ENCODE peak calls at places on chromosomes 11 and 22, in four cellular contexts. M, V, J and A are unnamed samples.

GRCh38 chr11:69520186-69520585 is 38.7 kb downstream of the LINC01488 start:
- DNase-seq in M (no peak), V (no peak), J (no peak), A (no peak)

GRCh38 chr22:48361099-48361639 is 1466.5 kb downstream of the BRD1 start:
- DNase-seq in M (no peak), V (no peak), J (no peak), A (no peak)

GRCh38 chr11:12535321-12535720 is 138.9 kb upstream of the TEAD1 start:
- DNase-seq in M (no peak), V (no peak), J (no peak), A (no peak)

GRCh38 chr22:43479962-43480361 is 68.1 kb downstream of the MPPED1 start:
- DNase-seq in M (no peak), V (no peak), J (no peak), A (no peak)

GRCh38 chr11:60974726-60975125 is 3.2 kb downstream of the CD6 start:
- DNase-seq in M (no peak), V (no peak), J (no peak), A (no peak)

GRCh38 chr22:37633082-37633692 is 6.3 kb upstream of the SH3BP1 start:
- DNase-seq in M (no peak), V (no peak), J (no peak), A (no peak)

GRCh38 chr22:17846326-17846992 is 72.2 kb upstream of the BID start:
- DNase-seq in M (no peak), V (no peak), J (no peak), A (no peak)

GRCh38 chr22:38843716-38844660 is at the start of gene NPTXR:
- DNase-seq in M (peak; percentile 58), V (no peak), J (peak; percentile 73), A (no peak)

GRCh38 chr11:14538271-14538925 is 18.2 kb upstream of the PSMA1 start:
- DNase-seq in M (no peak), V (no peak), J (peak; percentile 20), A (no peak)

GRCh38 chr11:62061356-62062222 is 62.2 kb upstream of the INCENP start:
- DNase-seq in M (no peak), V (no peak), J (peak; percentile 40), A (no peak)

GRCh38 chr11:30260813-30261212 is 30.0 kb downstream of the FSHB start:
- DNase-seq in M (no peak), V (no peak), J (no peak), A (no peak)

GRCh38 chr11:85826096-85826855 is 15.3 kb upstream of the SYTL2 start:
- DNase-seq in M (peak; percentile 40), V (no peak), J (no peak), A (no peak)

GRCh38 chr11:61928606-61929005 is 11.2 kb upstream of the RAB3IL1 start:
- DNase-seq in M (no peak), V (no peak), J (no peak), A (no peak)

GRCh38 chr11:83063073-83063754 is 8.5 kb downstream of the RAB30 start:
- DNase-seq in M (no peak), V (no peak), J (no peak), A (no peak)

GRCh38 chr11:14644396-14645246 is 1.0 kb downstream of the PDE3B start:
- DNase-seq in M (peak; percentile 30), V (no peak), J (peak; percentile 51), A (no peak)

GRCh38 chr22:48089601-48090331 is 1327.3 kb downstream of the TBC1D22A start:
- DNase-seq in M (peak; percentile 53), V (peak; percentile 59), J (no peak), A (no peak)

GRCh38 chr11:75347781-75348613 is 3.5 kb downstream of the ARRB1 start:
- DNase-seq in M (no peak), V (no peak), J (no peak), A (no peak)

GRCh38 chr11:44094260-44094868 is 1.1 kb upstream of the EXT2 start:
- DNase-seq in M (peak; percentile 29), V (peak; percentile 77), J (peak; percentile 79), A (peak; percentile 73)

GRCh38 chr11:85705805-85706204 is 19.8 kb upstream of the CCDC89 start:
- DNase-seq in M (no peak), V (no peak), J (no peak), A (no peak)

GRCh38 chr11:118050208-118050891 is 26.5 kb upstream of the TMPRSS4 start:
- DNase-seq in M (no peak), V (no peak), J (no peak), A (no peak)

GRCh38 chr11:93732237-93732892 is 8.9 kb downstream of the TAF1D start:
- DNase-seq in M (no peak), V (no peak), J (no peak), A (no peak)

GRCh38 chr11:19560156-19560555 is 152.5 kb upstream of the NAV2 start:
- DNase-seq in M (no peak), V (no peak), J (no peak), A (no peak)

GRCh38 chr22:39130152-39130704 is 22.3 kb downstream of the CBX7 start:
- DNase-seq in M (no peak), V (no peak), J (no peak), A (no peak)

GRCh38 chr22:48824673-48825651 is 1002.7 kb downstream of the BRD1 start:
- DNase-seq in M (no peak), V (no peak), J (no peak), A (no peak)

GRCh38 chr11:42200311-42200710 is 740.9 kb upstream of the LRRC4C start:
- DNase-seq in M (no peak), V (no peak), J (no peak), A (no peak)

GRCh38 chr22:23685205-23685784 is 5.5 kb upstream of the RGL4 start:
- DNase-seq in M (no peak), V (no peak), J (peak; percentile 8), A (no peak)

GRCh38 chr11:123061403-123062157 is at the start of gene HSPA8:
- DNase-seq in M (peak; percentile 65), V (peak; percentile 53), J (peak; percentile 56), A (peak; percentile 68)
- H3K4me1 ChIP-seq in M (peaks cover 59% of the 10 kb centered on the region), V (peaks cover 52% of the 10 kb centered on the region), J (peaks cover 61% of the 10 kb centered on the region), A (peaks cover 26% of the 10 kb centered on the region)

GRCh38 chr11:2728663-2729332 is 29.0 kb upstream of the KCNQ1OT1 start:
- DNase-seq in M (no peak), V (no peak), J (peak; percentile 55), A (no peak)
- H3K4me1 ChIP-seq in M (peaks cover 3% of the 10 kb centered on the region), V (peaks cover 28% of the 10 kb centered on the region), J (peaks cover 67% of the 10 kb centered on the region), A (no peaks in the 10 kb centered on the region)

GRCh38 chr11:114134870-114135269 is 75.4 kb downstream of the ZBTB16 start:
- DNase-seq in M (no peak), V (no peak), J (no peak), A (no peak)
- H3K4me1 ChIP-seq in M (peaks cover 100% of the 10 kb centered on the region), V (peaks cover 93% of the 10 kb centered on the region), J (peaks cover 80% of the 10 kb centered on the region), A (peaks cover 27% of the 10 kb centered on the region)

GRCh38 chr22:45775062-45775461 is 103.4 kb downstream of the ATXN10 start:
- DNase-seq in M (no peak), V (no peak), J (no peak), A (no peak)
- H3K4me1 ChIP-seq in M (no peaks in the 10 kb centered on the region), V (no peaks in the 10 kb centered on the region), J (no peaks in the 10 kb centered on the region), A (peaks cover 26% of the 10 kb centered on the region)

DNA sequence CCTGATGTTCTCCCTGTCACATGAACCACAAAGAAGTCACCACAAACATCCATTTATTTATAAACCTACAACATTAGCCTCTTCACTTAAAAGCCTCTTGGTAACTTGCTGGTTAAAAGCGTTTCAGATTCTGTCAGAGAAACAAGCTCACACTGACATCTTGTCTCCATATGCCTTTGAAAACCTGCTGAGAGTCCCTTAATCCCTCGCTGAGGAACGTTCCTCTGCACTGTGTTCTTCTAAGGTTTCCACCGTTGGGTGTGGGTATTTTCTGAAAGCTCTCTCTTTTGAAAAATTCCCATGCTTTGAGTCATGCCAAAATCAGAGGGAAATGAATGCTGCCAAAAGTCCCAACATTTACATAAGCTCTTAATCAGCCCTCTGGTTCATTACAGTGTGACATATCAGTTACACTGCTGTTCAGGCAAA is 149.8 kb downstream of the CCDC34 start:
- DNase-seq in M (no peak), V (no peak), J (no peak), A (no peak)
- H3K4me1 ChIP-seq in M (peaks cover 13% of the 10 kb centered on the region), V (peaks cover 2% of the 10 kb centered on the region), J (peaks cover 48% of the 10 kb centered on the region), A (peaks cover 28% of the 10 kb centered on the region)